ENCODE peak calls at places on chromosomes 6 and 20, in six cellular contexts. K is A549; P is Calu3; T is T47D; F is CD8-positive, alpha-beta memory T cell; X is WTC11. J is an unnamed sample.

GRCh38 chr6:1231941-1232340 is 80.0 kb upstream of the FOXQ1 start:
- DNase-seq in K (no peak), P (no peak), T (no peak), F (no peak), X (no peak), J (no peak)

GRCh38 chr20:31706607-31707257 is 15.9 kb downstream of the BCL2L1 start:
- DNase-seq in K (peak), P (no peak), T (peak), F (no peak), X (no peak), J (no peak)

GRCh38 chr20:35773154-35773751 is 1.4 kb downstream of the PHF20 start:
- DNase-seq in K (peak), P (no peak), T (peak), F (peak), X (no peak), J (peak)

GRCh38 chr20:40953856-40954255 is 74.8 kb upstream of the TOP1 start:
- DNase-seq in K (no peak), P (no peak), T (no peak), F (no peak), X (no peak), J (no peak)

GRCh38 chr20:52998268-52998667 is 26.1 kb downstream of the TSHZ2 start:
- DNase-seq in K (no peak), P (no peak), T (no peak), F (no peak), X (no peak), J (no peak)

GRCh38 chr20:3315110-3315509 is 76.1 kb upstream of the SLC4A11 start:
- DNase-seq in K (no peak), P (no peak), T (no peak), F (no peak), X (no peak), J (no peak)

GRCh38 chr6:125749864-125750691 is 646 bp downstream of the HEY2 start:
- DNase-seq in K (no peak), P (no peak), T (peak), F (peak), X (peak), J (no peak)

GRCh38 chr6:28982476-28983266 is 22.4 kb downstream of the ZNF311 start:
- DNase-seq in K (peak), P (peak), T (peak), F (peak), X (no peak), J (no peak)

GRCh38 chr20:51624157-51624731 is 81.7 kb upstream of the NFATC2 start:
- DNase-seq in K (peak), P (peak), T (peak), F (peak), X (peak), J (peak)

GRCh38 chr20:32506721-32507120 is 78.4 kb downstream of the NOL4L start:
- DNase-seq in K (no peak), P (no peak), T (no peak), F (no peak), X (no peak), J (no peak)

GRCh38 chr6:109002100-109002697 is 92.4 kb downstream of the SESN1 start:
- DNase-seq in K (no peak), P (no peak), T (no peak), F (no peak), X (no peak), J (no peak)

GRCh38 chr20:38156888-38157634 is 8.0 kb downstream of the TGM2 start:
- DNase-seq in K (no peak), P (peak), T (no peak), F (no peak), X (no peak), J (no peak)

GRCh38 chr6:36752886-36753506 is 55.4 kb downstream of the RAB44 start:
- DNase-seq in K (no peak), P (no peak), T (no peak), F (no peak), X (no peak), J (no peak)

GRCh38 chr6:128882991-128883571 is at the start of gene LAMA2:
- DNase-seq in K (no peak), P (no peak), T (no peak), F (no peak), X (peak), J (no peak)

GRCh38 chr20:35839891-35840290 is 68.1 kb downstream of the PHF20 start:
- DNase-seq in K (no peak), P (no peak), T (no peak), F (no peak), X (no peak), J (no peak)

GRCh38 chr6:22251331-22251730 is 45.5 kb downstream of the PRL start:
- DNase-seq in K (peak), P (no peak), T (no peak), F (no peak), X (no peak), J (no peak)

GRCh38 chr6:132130530-132131298 is 179.5 kb upstream of the CCN2 start:
- DNase-seq in K (no peak), P (no peak), T (no peak), F (no peak), X (no peak), J (no peak)

GRCh38 chr6:154995241-154996162 is at the start of gene TIAM2:
- DNase-seq in K (peak), P (peak), T (no peak), F (no peak), X (peak), J (no peak)

GRCh38 chr20:42258568-42258967 is 640.4 kb upstream of the CHD6 start:
- DNase-seq in K (no peak), P (no peak), T (no peak), F (no peak), X (no peak), J (no peak)

GRCh38 chr20:24812356-24812755 is 136.7 kb upstream of the CST7 start:
- DNase-seq in K (no peak), P (no peak), T (no peak), F (no peak), X (no peak), J (no peak)

GRCh38 chr6:125748534-125749111 is 809 bp upstream of the HEY2 start:
- DNase-seq in K (no peak), P (no peak), T (no peak), F (peak), X (no peak), J (no peak)

GRCh38 chr20:17852323-17852722 is 116.3 kb downstream of the SNX5 start:
- DNase-seq in K (no peak), P (no peak), T (no peak), F (no peak), X (no peak), J (no peak)

GRCh38 chr20:21179796-21180195 is 53.9 kb downstream of the KIZ start:
- DNase-seq in K (no peak), P (no peak), T (no peak), F (no peak), X (no peak), J (no peak)

GRCh38 chr6:30793521-30794194 is 49.3 kb upstream of the IER3 start:
- DNase-seq in K (no peak), P (no peak), T (no peak), F (peak), X (no peak), J (no peak)

GRCh38 chr6:38973178-38974057 is 75.2 kb upstream of the GLP1R start:
- DNase-seq in K (peak), P (peak), T (peak), F (no peak), X (no peak), J (no peak)

GRCh38 chr6:134223761-134224445 is 94.0 kb downstream of the SGK1 start:
- DNase-seq in K (no peak), P (no peak), T (no peak), F (no peak), X (no peak), J (no peak)

GRCh38 chr6:54493138-54493537 is 184.9 kb downstream of the TINAG start:
- DNase-seq in K (peak), P (no peak), T (no peak), F (no peak), X (no peak), J (no peak)

GRCh38 chr6:19337103-19337502 is 500.1 kb upstream of the ID4 start:
- DNase-seq in K (no peak), P (no peak), T (no peak), F (no peak), X (no peak), J (no peak)

GRCh38 chr6:112911949-112912348 is 564.8 kb downstream of the RFPL4B start:
- DNase-seq in K (no peak), P (no peak), T (no peak), F (no peak), X (no peak), J (no peak)

GRCh38 chr6:31826793-31827285 is 699 bp upstream of the HSPA1B start:
- DNase-seq in K (peak), P (peak), T (peak), F (no peak), X (peak), J (no peak)

GRCh38 chr6:131733376-131734016 is 22.7 kb upstream of the CTAGE9 start:
- DNase-seq in K (no peak), P (no peak), T (no peak), F (no peak), X (no peak), J (no peak)

GRCh38 chr6:23522751-23523527 is 603.1 kb upstream of the NRSN1 start:
- DNase-seq in K (no peak), P (no peak), T (no peak), F (no peak), X (no peak), J (no peak)

J was measured in effector memory CD4-positive, alpha-beta T cell.